ENCODE peak calls at places on chromosomes 4 and X, in five cellular contexts. X, B, M, V and L are unnamed samples.

GRCh38 chrX:40552768-40553167 is 28.0 kb upstream of the ATP6AP2 start:
- DNase-seq in X (no peak), B (no peak), M (peak), V (no peak), L (no peak)

GRCh38 chr4:48334236-48334635 is 7.1 kb upstream of the SLAIN2 start:
- DNase-seq in X (no peak), B (no peak), M (no peak), V (no peak), L (no peak)

GRCh38 chr4:2796261-2797187 is 3.6 kb downstream of the SH3BP2 start:
- DNase-seq in X (no peak), B (peak), M (no peak), V (no peak), L (no peak)

GRCh38 chr4:74623041-74623440 is 171.3 kb downstream of the BTC start:
- DNase-seq in X (no peak), B (no peak), M (peak), V (peak), L (peak)

GRCh38 chrX:20221902-20222301 is 44.8 kb downstream of the RPS6KA3 start:
- DNase-seq in X (no peak), B (no peak), M (peak), V (no peak), L (no peak)

GRCh38 chrX:153381684-153382532 is 19.2 kb downstream of the PNMA6E start:
- DNase-seq in X (no peak), B (no peak), M (peak), V (no peak), L (peak)

GRCh38 chr4:106746451-106746850 is 289.7 kb downstream of the DKK2 start:
- DNase-seq in X (no peak), B (no peak), M (peak), V (no peak), L (no peak)

GRCh38 chr4:184868623-184869022 is 42.9 kb upstream of the ACSL1 start:
- DNase-seq in X (no peak), B (no peak), M (no peak), V (no peak), L (no peak)

GRCh38 chr4:40661803-40662202 is 32.1 kb upstream of the RBM47 start:
- DNase-seq in X (no peak), B (no peak), M (no peak), V (no peak), L (no peak)

GRCh38 chrX:129791961-129792570 is 12.3 kb downstream of the SASH3 start:
- DNase-seq in X (no peak), B (no peak), M (peak), V (no peak), L (no peak)

GRCh38 chr4:3389879-3390840 is 51.6 kb upstream of the HGFAC start:
- DNase-seq in X (peak), B (no peak), M (no peak), V (no peak), L (no peak)

GRCh38 chr4:4269856-4270255 is 20.1 kb downstream of the LYAR start:
- DNase-seq in X (no peak), B (no peak), M (peak), V (no peak), L (peak)

GRCh38 chr4:70996014-70996353 is 2.5 kb downstream of the DCK start:
- DNase-seq in X (no peak), B (no peak), M (no peak), V (no peak), L (peak)

GRCh38 chr4:76688737-76689078 is 209.2 kb downstream of the SOWAHB start:
- DNase-seq in X (no peak), B (no peak), M (no peak), V (no peak), L (no peak)

GRCh38 chr4:59759082-59759825 is 1440.9 kb upstream of the ADGRL3 start:
- DNase-seq in X (no peak), B (peak), M (no peak), V (no peak), L (no peak)
- TF ChIP-seq CTCF in X (no peak), B (no peak), M (no peak), V (no peak), L (no peak)

DNA sequence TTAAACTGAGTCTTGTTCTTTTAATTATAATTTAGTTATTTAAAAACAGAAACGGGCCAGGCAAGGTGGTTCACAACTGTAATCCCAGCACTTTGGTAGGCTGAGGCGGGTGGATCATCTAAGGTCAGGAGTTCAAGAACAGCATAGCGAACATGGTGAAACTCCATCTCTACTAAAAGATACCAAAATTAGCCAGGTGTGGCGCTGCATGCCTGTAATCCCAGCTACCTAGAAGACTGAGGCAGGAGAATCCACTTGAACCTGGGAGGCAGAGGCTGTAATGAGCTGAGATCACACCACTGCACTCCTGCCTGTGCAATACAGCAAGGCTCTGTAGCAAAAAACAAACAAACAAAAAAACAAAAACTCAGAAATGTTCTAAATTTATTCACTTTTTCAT is 852.9 kb downstream of the TECRL start:
- DNase-seq in X (no peak), B (no peak), M (no peak), V (no peak), L (no peak)
- TF ChIP-seq CTCF in X (no peak), B (no peak), M (no peak), V (peak), L (no peak)

DNA sequence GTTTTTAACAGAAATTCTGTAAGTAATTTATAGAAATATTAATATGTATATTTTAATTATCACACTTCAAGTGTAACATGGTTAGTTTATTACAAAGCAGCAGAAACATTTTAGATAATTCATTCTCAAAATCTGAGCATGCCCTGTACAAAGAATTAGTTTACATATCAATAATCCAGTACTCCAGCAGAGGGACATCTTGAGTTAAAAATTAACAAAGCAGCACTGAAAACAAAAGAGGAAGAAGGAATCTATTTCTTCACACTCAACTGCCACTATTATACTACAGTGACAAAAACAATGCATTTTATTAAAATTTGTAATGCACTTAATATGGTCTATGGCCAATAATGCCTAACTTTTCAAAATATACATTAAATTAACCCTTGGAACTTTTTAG is 179.1 kb upstream of the KLHL4 start:
- DNase-seq in X (no peak), B (no peak), M (peak), V (peak), L (no peak)
- TF ChIP-seq CTCF in X (peak), B (peak), M (peak), V (peak), L (no peak)

GRCh38 chr4:95155759-95156451 is 392.9 kb downstream of the UNC5C start:
- DNase-seq in X (no peak), B (no peak), M (peak), V (peak), L (no peak)
- TF ChIP-seq CTCF in X (peak), B (peak), M (peak), V (peak), L (peak)

GRCh38 chr4:94389595-94390290 is 47.1 kb upstream of the HPGDS start:
- DNase-seq in X (no peak), B (no peak), M (no peak), V (no peak), L (no peak)
- TF ChIP-seq CTCF in X (no peak), B (no peak), M (no peak), V (no peak), L (no peak)

GRCh38 chrX:106696502-106696901 is 30.0 kb upstream of the RNF128 start:
- DNase-seq in X (no peak), B (no peak), M (no peak), V (no peak), L (no peak)

DNA sequence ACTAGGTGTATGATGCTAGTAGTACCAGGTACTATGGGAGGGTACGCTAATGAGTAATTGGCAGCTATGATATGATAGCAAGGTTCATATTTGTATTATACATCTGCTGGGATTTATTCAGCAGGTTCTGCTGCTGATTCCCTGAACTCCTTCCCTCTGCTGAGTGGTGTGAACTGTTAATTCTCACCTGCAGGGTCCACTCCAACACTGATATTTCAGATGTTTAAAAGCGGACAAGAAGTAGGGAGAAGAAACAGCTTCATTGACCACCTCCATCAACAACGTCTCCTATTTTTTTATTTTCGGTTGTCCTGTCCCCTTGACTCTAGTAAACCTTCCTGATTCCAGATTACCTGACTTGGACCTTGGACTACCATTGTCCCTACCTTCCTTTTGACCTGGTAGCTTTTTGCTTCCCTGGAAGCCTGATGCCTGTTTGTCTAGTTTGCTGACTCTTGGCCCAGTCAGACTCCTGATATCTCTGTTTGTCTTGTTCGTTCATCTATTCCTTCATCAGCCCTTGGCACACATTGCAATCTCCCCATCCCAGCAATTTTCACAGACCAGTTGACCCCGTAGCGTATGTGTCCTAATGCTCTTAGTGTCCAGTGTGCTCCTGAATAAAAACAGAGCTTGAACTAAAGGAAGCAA is 34.0 kb upstream of the RNF128 start:
- DNase-seq in X (no peak), B (no peak), M (no peak), V (no peak), L (no peak)
- TF ChIP-seq CTCF in X (no peak), B (no peak), M (no peak), V (no peak), L (no peak)

GRCh38 chrX:120087289-120088017 is 10.0 kb upstream of the RHOXF2B start:
- DNase-seq in X (no peak), B (no peak), M (no peak), V (no peak), L (peak)

DNA sequence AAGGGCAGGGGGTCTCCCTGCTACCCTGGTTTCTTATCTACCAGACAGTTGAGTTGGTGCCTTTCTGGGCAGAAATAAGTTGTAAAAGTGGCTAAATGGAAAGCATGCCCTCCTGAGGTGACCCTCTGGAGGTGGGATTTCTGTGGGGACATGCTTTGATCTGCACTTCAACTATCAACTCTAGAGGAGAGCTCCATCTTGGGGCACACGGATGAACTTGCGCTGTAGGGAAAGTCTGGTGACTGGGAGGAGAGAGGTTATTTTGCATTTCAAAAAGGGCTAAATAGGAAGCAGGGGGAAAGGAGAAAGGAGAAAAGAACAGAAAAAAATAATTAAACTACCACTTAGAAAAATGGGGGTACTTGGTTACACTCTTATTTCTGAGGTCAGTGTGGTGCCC is 12.7 kb upstream of the RHOXF2B start:
- DNase-seq in X (no peak), B (no peak), M (no peak), V (no peak), L (no peak)
- TF ChIP-seq CTCF in X (no peak), B (no peak), M (no peak), V (peak), L (no peak)

GRCh38 chr4:158268553-158268952 is 58.3 kb downstream of the TMEM144 start:
- DNase-seq in X (no peak), B (no peak), M (no peak), V (no peak), L (no peak)
- TF ChIP-seq CTCF in X (no peak), B (no peak), M (no peak), V (no peak), L (no peak)

GRCh38 chr4:6109842-6110560 is 90.3 kb downstream of the JAKMIP1 start:
- DNase-seq in X (no peak), B (no peak), M (no peak), V (no peak), L (peak)
- TF ChIP-seq CTCF in X (no peak), B (peak), M (no peak), V (peak), L (peak)